ENCODE peak calls at places on chromosome 18, in four cellular contexts. D, A, I and S are unnamed samples.

GRCh38 chr18:38545071-38545470 is 979.5 kb upstream of the CELF4 start:
- DNase-seq in A (no peak), D (peak), I (no peak), S (no peak)

GRCh38 chr18:38801640-38802039 is 1236.0 kb upstream of the CELF4 start:
- DNase-seq in A (no peak), I (no peak), D (no peak), S (no peak)

GRCh38 chr18:22734812-22735627 is 198.1 kb upstream of the RBBP8 start:
- DNase-seq in A (no peak), D (no peak), I (no peak), S (no peak)

GRCh38 chr18:76960528-76961035 is 138.2 kb downstream of the ZNF236 start:
- DNase-seq in D (no peak), A (no peak), I (no peak), S (no peak)

GRCh38 chr18:13279181-13280065 is 60.9 kb downstream of the LDLRAD4 start:
- DNase-seq in I (no peak), A (no peak), D (no peak), S (peak)

GRCh38 chr18:8882632-8883408 is 177.5 kb downstream of the MTCL1 start:
- DNase-seq in A (no peak), I (no peak), D (no peak), S (no peak)

GRCh38 chr18:39611381-39612090 is 2045.9 kb upstream of the CELF4 start:
- DNase-seq in D (no peak), I (no peak), A (no peak), S (no peak)

GRCh38 chr18:22018366-22018765 is 151.0 kb upstream of the GATA6 start:
- DNase-seq in D (no peak), A (no peak), I (no peak), S (no peak)

GRCh38 chr18:68733693-68734092 is 18.8 kb upstream of the TMX3 start:
- DNase-seq in A (no peak), D (no peak), I (no peak), S (no peak)

GRCh38 chr18:25669741-25670140 is 317.8 kb upstream of the ZNF521 start:
- DNase-seq in A (no peak), D (no peak), I (no peak), S (no peak)

GRCh38 chr18:50560681-50561629 is 1.1 kb downstream of the MAPK4 start:
- DNase-seq in D (peak), I (no peak), A (peak), S (no peak)

GRCh38 chr18:79952457-79952995 is 1.1 kb upstream of the SLC66A2 start:
- DNase-seq in I (no peak), D (no peak), A (peak), S (peak)

GRCh38 chr18:78765142-78765541 is 214.5 kb upstream of the SALL3 start:
- DNase-seq in D (no peak), I (no peak), A (no peak), S (no peak)

GRCh38 chr18:63264871-63265270 is 54.7 kb downstream of the BCL2 start:
- DNase-seq in A (no peak), I (no peak), D (no peak), S (no peak)

GRCh38 chr18:70132999-70133398 is 72.5 kb downstream of the RTTN start:
- DNase-seq in A (no peak), I (no peak), D (no peak), S (no peak)

GRCh38 chr18:23484783-23485182 is 18.5 kb upstream of the RMC1 start:
- DNase-seq in I (no peak), A (no peak), D (no peak), S (no peak)

GRCh38 chr18:8848541-8848940 is 143.2 kb downstream of the MTCL1 start:
- DNase-seq in A (no peak), D (no peak), I (no peak), S (no peak)

GRCh38 chr18:10032331-10032979 is 118.6 kb downstream of the VAPA start:
- DNase-seq in D (peak), I (no peak), A (peak), S (no peak)

GRCh38 chr18:36912887-36913286 is 84.0 kb downstream of the KIAA1328 start:
- DNase-seq in A (no peak), D (no peak), I (no peak), S (no peak)

GRCh38 chr18:76578571-76579300 is 83.7 kb upstream of the ZNF516 start:
- DNase-seq in D (no peak), A (no peak), I (no peak), S (no peak)

GRCh38 chr18:33560686-33561370 is 17.2 kb upstream of the ASXL3 start:
- DNase-seq in I (no peak), A (peak), D (no peak), S (no peak)